ENCODE peak calls at places on chromosomes 5 and 9, in four cellular contexts. I, R, A and S are unnamed samples.

GRCh38 chr5:103645816-103646215 is 83.2 kb upstream of the NUDT12 start:
- DNase-seq in I (no peak), R (no peak), A (no peak), S (no peak)

GRCh38 chr5:150777685-150778084 is 872 bp upstream of the SMIM3 start:
- DNase-seq in I (no peak), R (no peak), A (peak), S (no peak)

GRCh38 chr5:145925353-145925752 is 11.0 kb upstream of the SH3RF2 start:
- DNase-seq in I (no peak), R (no peak), A (peak), S (peak)

GRCh38 chr5:170403675-170404074 is 14.5 kb upstream of the KCNMB1 start:
- DNase-seq in I (no peak), R (no peak), A (no peak), S (no peak)

GRCh38 chr9:108622467-108622866 is 233.3 kb downstream of the ACTL7B start:
- DNase-seq in I (no peak), R (no peak), A (peak), S (peak)

GRCh38 chr5:175642998-175643397 is 14.9 kb upstream of the HRH2 start:
- DNase-seq in I (no peak), R (no peak), A (no peak), S (no peak)

GRCh38 chr5:125549322-125549871 is 803.0 kb upstream of the ZNF608 start:
- DNase-seq in I (no peak), R (no peak), A (no peak), S (peak)

GRCh38 chr5:15383469-15383868 is 116.5 kb upstream of the FBXL7 start:
- DNase-seq in I (no peak), R (no peak), A (peak), S (peak)

GRCh38 chr5:39412995-39413394 is 11.8 kb downstream of the DAB2 start:
- DNase-seq in I (no peak), R (no peak), A (no peak), S (no peak)

GRCh38 chr5:122500245-122501086 is 188.4 kb downstream of the SNCAIP start:
- DNase-seq in I (peak), R (peak), A (peak), S (peak)

GRCh38 chr9:125261501-125262216 is at the start of gene GAPVD1:
- DNase-seq in I (peak), R (peak), A (peak), S (peak)

GRCh38 chr5:59296317-59297264 is 596.9 kb downstream of the PDE4D start:
- DNase-seq in I (no peak), R (no peak), A (peak), S (peak)

GRCh38 chr9:100492952-100493351 is 20.0 kb downstream of the TMEFF1 start:
- DNase-seq in I (no peak), R (peak), A (peak), S (peak)

GRCh38 chr9:124781967-124782660 is 5.2 kb downstream of the OLFML2A start:
- DNase-seq in I (no peak), R (no peak), A (no peak), S (no peak)

GRCh38 chr9:37574241-37574721 is 1.9 kb downstream of the FBXO10 start:
- DNase-seq in I (no peak), R (no peak), A (peak), S (no peak)

GRCh38 chr5:180338001-180338707 is 15.0 kb downstream of the GFPT2 start:
- DNase-seq in I (no peak), R (no peak), A (no peak), S (no peak)

GRCh38 chr5:132251220-132251725 is 6.2 kb upstream of the PDLIM4 start:
- DNase-seq in I (no peak), R (no peak), A (no peak), S (peak)

GRCh38 chr5:647311-647710 is 35.2 kb downstream of the CEP72 start:
- DNase-seq in I (no peak), R (no peak), A (no peak), S (no peak)

GRCh38 chr5:86806206-86806605 is 188.5 kb downstream of the COX7C start:
- DNase-seq in I (no peak), R (no peak), A (no peak), S (no peak)

GRCh38 chr9:137383453-137384115 is 39.4 kb downstream of the EXD3 start:
- DNase-seq in I (no peak), R (no peak), A (no peak), S (no peak)

GRCh38 chr9:532707-533106 is 308.8 kb upstream of the DMRT1 start:
- DNase-seq in I (no peak), R (no peak), A (no peak), S (no peak)

GRCh38 chr9:137371521-137371941 is 51.4 kb downstream of the EXD3 start:
- DNase-seq in I (no peak), R (no peak), A (no peak), S (no peak)

GRCh38 chr5:95847261-95847592 is 24.7 kb upstream of the GLRX start:
- DNase-seq in I (no peak), R (no peak), A (no peak), S (no peak)

GRCh38 chr9:128102861-128103588 is 24.5 kb downstream of the PTGES2 start:
- DNase-seq in I (no peak), R (no peak), A (no peak), S (no peak)

GRCh38 chr5:180291234-180291940 is 496 bp downstream of the MAPK9 start:
- DNase-seq in I (peak), R (peak), A (peak), S (no peak)

GRCh38 chr5:138463335-138464017 is 1.8 kb upstream of the EGR1 start:
- DNase-seq in I (no peak), R (peak), A (peak), S (no peak)

GRCh38 chr5:159161361-159162214 is 47.8 kb downstream of the RNF145 start:
- DNase-seq in I (no peak), R (no peak), A (no peak), S (no peak)